ENCODE peak calls at places on chromosomes 6 and 20, in five cellular contexts. One of them, this sample, is unnamed.

GRCh38 chr20:3783068-3783489 is 1.8 kb upstream of the SPEF1 start:
- DNase-seq in activated T-cell treated with anti-CD3 and anti-CD28 coated beads for 48 hours: no peak
- DNase-seq in NCI-H1694 treated with DMSO at 0.1 percent for 48 hours: no peak
- DNase-seq in fibroblast of pulmonary artery: no peak
- DNase-seq in AG09309: no peak
- DNase-seq in this sample: no peak

GRCh38 chr20:51154708-51155690 is 132.1 kb upstream of the KCNG1 start:
- DNase-seq in activated T-cell treated with anti-CD3 and anti-CD28 coated beads for 48 hours: no peak
- DNase-seq in NCI-H1694 treated with DMSO at 0.1 percent for 48 hours: peak
- DNase-seq in fibroblast of pulmonary artery: no peak
- DNase-seq in AG09309: no peak
- DNase-seq in this sample: peak

GRCh38 chr6:157269261-157269794 is 54.0 kb downstream of the TMEM242 start:
- DNase-seq in activated T-cell treated with anti-CD3 and anti-CD28 coated beads for 48 hours: no peak
- DNase-seq in NCI-H1694 treated with DMSO at 0.1 percent for 48 hours: no peak
- DNase-seq in fibroblast of pulmonary artery: peak
- DNase-seq in AG09309: peak
- DNase-seq in this sample: no peak

GRCh38 chr6:24323632-24324337 is 34.1 kb downstream of the DCDC2 start:
- DNase-seq in activated T-cell treated with anti-CD3 and anti-CD28 coated beads for 48 hours: no peak
- DNase-seq in NCI-H1694 treated with DMSO at 0.1 percent for 48 hours: no peak
- DNase-seq in fibroblast of pulmonary artery: peak
- DNase-seq in AG09309: no peak
- DNase-seq in this sample: no peak

GRCh38 chr6:33277663-33278391 is 904 bp downstream of the B3GALT4 start:
- DNase-seq in activated T-cell treated with anti-CD3 and anti-CD28 coated beads for 48 hours: peak
- DNase-seq in NCI-H1694 treated with DMSO at 0.1 percent for 48 hours: no peak
- DNase-seq in fibroblast of pulmonary artery: no peak
- DNase-seq in AG09309: no peak
- DNase-seq in this sample: no peak

GRCh38 chr6:152267967-152268845 is 369.0 kb downstream of the SYNE1 start:
- DNase-seq in activated T-cell treated with anti-CD3 and anti-CD28 coated beads for 48 hours: no peak
- DNase-seq in NCI-H1694 treated with DMSO at 0.1 percent for 48 hours: no peak
- DNase-seq in fibroblast of pulmonary artery: peak
- DNase-seq in AG09309: no peak
- DNase-seq in this sample: no peak

GRCh38 chr6:25476126-25476525 is 175.9 kb upstream of the SCGN start:
- DNase-seq in activated T-cell treated with anti-CD3 and anti-CD28 coated beads for 48 hours: no peak
- DNase-seq in NCI-H1694 treated with DMSO at 0.1 percent for 48 hours: no peak
- DNase-seq in fibroblast of pulmonary artery: peak
- DNase-seq in AG09309: no peak
- DNase-seq in this sample: no peak

GRCh38 chr6:71419217-71419953 is 130.8 kb downstream of the OGFRL1 start:
- DNase-seq in activated T-cell treated with anti-CD3 and anti-CD28 coated beads for 48 hours: no peak
- DNase-seq in NCI-H1694 treated with DMSO at 0.1 percent for 48 hours: no peak
- DNase-seq in fibroblast of pulmonary artery: peak
- DNase-seq in AG09309: no peak
- DNase-seq in this sample: no peak

GRCh38 chr20:3471397-3472021 is 691 bp downstream of the ATRN start:
- DNase-seq in activated T-cell treated with anti-CD3 and anti-CD28 coated beads for 48 hours: no peak
- DNase-seq in NCI-H1694 treated with DMSO at 0.1 percent for 48 hours: no peak
- DNase-seq in fibroblast of pulmonary artery: no peak
- DNase-seq in AG09309: no peak
- DNase-seq in this sample: no peak

GRCh38 chr6:114327074-114327473 is 15.7 kb downstream of the HS3ST5 start:
- DNase-seq in activated T-cell treated with anti-CD3 and anti-CD28 coated beads for 48 hours: no peak
- DNase-seq in NCI-H1694 treated with DMSO at 0.1 percent for 48 hours: no peak
- DNase-seq in fibroblast of pulmonary artery: no peak
- DNase-seq in AG09309: no peak
- DNase-seq in this sample: no peak

GRCh38 chr6:73032586-73032985 is 192.7 kb downstream of the KHDC1L start:
- DNase-seq in activated T-cell treated with anti-CD3 and anti-CD28 coated beads for 48 hours: no peak
- DNase-seq in NCI-H1694 treated with DMSO at 0.1 percent for 48 hours: no peak
- DNase-seq in fibroblast of pulmonary artery: peak
- DNase-seq in AG09309: no peak
- DNase-seq in this sample: no peak

GRCh38 chr20:55538261-55538908 is 466.9 kb downstream of the CBLN4 start:
- DNase-seq in activated T-cell treated with anti-CD3 and anti-CD28 coated beads for 48 hours: no peak
- DNase-seq in NCI-H1694 treated with DMSO at 0.1 percent for 48 hours: no peak
- DNase-seq in fibroblast of pulmonary artery: no peak
- DNase-seq in AG09309: no peak
- DNase-seq in this sample: no peak

GRCh38 chr6:4668271-4669179 is 107.7 kb upstream of the CDYL start:
- DNase-seq in activated T-cell treated with anti-CD3 and anti-CD28 coated beads for 48 hours: no peak
- DNase-seq in NCI-H1694 treated with DMSO at 0.1 percent for 48 hours: no peak
- DNase-seq in fibroblast of pulmonary artery: no peak
- DNase-seq in AG09309: peak
- DNase-seq in this sample: no peak

GRCh38 chr6:26196846-26197683 is 109.8 kb downstream of the HFE start:
- DNase-seq in activated T-cell treated with anti-CD3 and anti-CD28 coated beads for 48 hours: peak
- DNase-seq in NCI-H1694 treated with DMSO at 0.1 percent for 48 hours: no peak
- DNase-seq in fibroblast of pulmonary artery: peak
- DNase-seq in AG09309: peak
- DNase-seq in this sample: peak

GRCh38 chr6:136123464-136123863 is 126.6 kb downstream of the MTFR2 start:
- DNase-seq in activated T-cell treated with anti-CD3 and anti-CD28 coated beads for 48 hours: no peak
- DNase-seq in NCI-H1694 treated with DMSO at 0.1 percent for 48 hours: no peak
- DNase-seq in fibroblast of pulmonary artery: peak
- DNase-seq in AG09309: no peak
- DNase-seq in this sample: no peak

GRCh38 chr6:30136570-30137286 is 788 bp downstream of the TRIM40 start:
- DNase-seq in activated T-cell treated with anti-CD3 and anti-CD28 coated beads for 48 hours: no peak
- DNase-seq in NCI-H1694 treated with DMSO at 0.1 percent for 48 hours: no peak
- DNase-seq in fibroblast of pulmonary artery: no peak
- DNase-seq in AG09309: no peak
- DNase-seq in this sample: no peak

GRCh38 chr20:2237059-2237458 is 58.7 kb upstream of the TGM3 start:
- DNase-seq in activated T-cell treated with anti-CD3 and anti-CD28 coated beads for 48 hours: no peak
- DNase-seq in NCI-H1694 treated with DMSO at 0.1 percent for 48 hours: no peak
- DNase-seq in fibroblast of pulmonary artery: peak
- DNase-seq in AG09309: peak
- DNase-seq in this sample: no peak

GRCh38 chr6:87396595-87397392 is 11.0 kb upstream of the CFAP206 start:
- DNase-seq in activated T-cell treated with anti-CD3 and anti-CD28 coated beads for 48 hours: no peak
- DNase-seq in NCI-H1694 treated with DMSO at 0.1 percent for 48 hours: no peak
- DNase-seq in fibroblast of pulmonary artery: no peak
- DNase-seq in AG09309: no peak
- DNase-seq in this sample: no peak

GRCh38 chr20:16273812-16274560 is 299.3 kb downstream of the KIF16B start:
- DNase-seq in activated T-cell treated with anti-CD3 and anti-CD28 coated beads for 48 hours: no peak
- DNase-seq in NCI-H1694 treated with DMSO at 0.1 percent for 48 hours: peak
- DNase-seq in fibroblast of pulmonary artery: no peak
- DNase-seq in AG09309: no peak
- DNase-seq in this sample: peak

GRCh38 chr6:40532349-40533028 is 54.7 kb downstream of the LRFN2 start:
- DNase-seq in activated T-cell treated with anti-CD3 and anti-CD28 coated beads for 48 hours: no peak
- DNase-seq in NCI-H1694 treated with DMSO at 0.1 percent for 48 hours: no peak
- DNase-seq in fibroblast of pulmonary artery: no peak
- DNase-seq in AG09309: no peak
- DNase-seq in this sample: no peak

GRCh38 chr20:63082939-63083735 is 76.4 kb upstream of the BHLHE23 start:
- DNase-seq in activated T-cell treated with anti-CD3 and anti-CD28 coated beads for 48 hours: no peak
- DNase-seq in NCI-H1694 treated with DMSO at 0.1 percent for 48 hours: no peak
- DNase-seq in fibroblast of pulmonary artery: no peak
- DNase-seq in AG09309: no peak
- DNase-seq in this sample: no peak

GRCh38 chr6:34723203-34723602 is 26.6 kb upstream of the ILRUN start:
- DNase-seq in activated T-cell treated with anti-CD3 and anti-CD28 coated beads for 48 hours: no peak
- DNase-seq in NCI-H1694 treated with DMSO at 0.1 percent for 48 hours: no peak
- DNase-seq in fibroblast of pulmonary artery: peak
- DNase-seq in AG09309: no peak
- DNase-seq in this sample: no peak

GRCh38 chr20:43389231-43389630 is 68.5 kb upstream of the SRSF6 start:
- DNase-seq in activated T-cell treated with anti-CD3 and anti-CD28 coated beads for 48 hours: no peak
- DNase-seq in NCI-H1694 treated with DMSO at 0.1 percent for 48 hours: no peak
- DNase-seq in fibroblast of pulmonary artery: peak
- DNase-seq in AG09309: no peak
- DNase-seq in this sample: no peak

GRCh38 chr20:31751126-31751525 is 12.0 kb downstream of the TPX2 start:
- DNase-seq in activated T-cell treated with anti-CD3 and anti-CD28 coated beads for 48 hours: no peak
- DNase-seq in NCI-H1694 treated with DMSO at 0.1 percent for 48 hours: no peak
- DNase-seq in fibroblast of pulmonary artery: peak
- DNase-seq in AG09309: peak
- DNase-seq in this sample: no peak

GRCh38 chr20:5612476-5613291 is 137.5 kb upstream of the SHLD1 start:
- DNase-seq in activated T-cell treated with anti-CD3 and anti-CD28 coated beads for 48 hours: no peak
- DNase-seq in NCI-H1694 treated with DMSO at 0.1 percent for 48 hours: no peak
- DNase-seq in fibroblast of pulmonary artery: peak
- DNase-seq in AG09309: peak
- DNase-seq in this sample: no peak

GRCh38 chr20:57251344-57251743 is 15.1 kb downstream of the BMP7 start:
- DNase-seq in activated T-cell treated with anti-CD3 and anti-CD28 coated beads for 48 hours: no peak
- DNase-seq in NCI-H1694 treated with DMSO at 0.1 percent for 48 hours: no peak
- DNase-seq in fibroblast of pulmonary artery: peak
- DNase-seq in AG09309: no peak
- DNase-seq in this sample: no peak

GRCh38 chr6:106163446-106163965 is 77.4 kb downstream of the PRDM1 start:
- DNase-seq in activated T-cell treated with anti-CD3 and anti-CD28 coated beads for 48 hours: peak
- DNase-seq in NCI-H1694 treated with DMSO at 0.1 percent for 48 hours: no peak
- DNase-seq in fibroblast of pulmonary artery: peak
- DNase-seq in AG09309: peak
- DNase-seq in this sample: no peak

GRCh38 chr6:93799226-93799625 is 379.9 kb upstream of the EPHA7 start:
- DNase-seq in activated T-cell treated with anti-CD3 and anti-CD28 coated beads for 48 hours: no peak
- DNase-seq in NCI-H1694 treated with DMSO at 0.1 percent for 48 hours: no peak
- DNase-seq in fibroblast of pulmonary artery: peak
- DNase-seq in AG09309: no peak
- DNase-seq in this sample: no peak

GRCh38 chr6:90989763-90990162 is 402.9 kb upstream of the MAP3K7 start:
- DNase-seq in activated T-cell treated with anti-CD3 and anti-CD28 coated beads for 48 hours: no peak
- DNase-seq in NCI-H1694 treated with DMSO at 0.1 percent for 48 hours: no peak
- DNase-seq in fibroblast of pulmonary artery: no peak
- DNase-seq in AG09309: no peak
- DNase-seq in this sample: no peak

GRCh38 chr6:104134876-104135275 is 724.8 kb downstream of the HACE1 start:
- DNase-seq in activated T-cell treated with anti-CD3 and anti-CD28 coated beads for 48 hours: no peak
- DNase-seq in NCI-H1694 treated with DMSO at 0.1 percent for 48 hours: no peak
- DNase-seq in fibroblast of pulmonary artery: peak
- DNase-seq in AG09309: no peak
- DNase-seq in this sample: no peak

GRCh38 chr6:44078795-44079671 is 48.2 kb downstream of the MRPL14 start:
- DNase-seq in activated T-cell treated with anti-CD3 and anti-CD28 coated beads for 48 hours: peak
- DNase-seq in NCI-H1694 treated with DMSO at 0.1 percent for 48 hours: no peak
- DNase-seq in fibroblast of pulmonary artery: peak
- DNase-seq in AG09309: no peak
- DNase-seq in this sample: no peak

GRCh38 chr6:149075616-149076354 is 241.7 kb upstream of the TAB2 start:
- DNase-seq in activated T-cell treated with anti-CD3 and anti-CD28 coated beads for 48 hours: no peak
- DNase-seq in NCI-H1694 treated with DMSO at 0.1 percent for 48 hours: no peak
- DNase-seq in fibroblast of pulmonary artery: peak
- DNase-seq in AG09309: no peak
- DNase-seq in this sample: no peak

GRCh38 chr6:111921108-111921507 is 47.9 kb upstream of the FYN start:
- DNase-seq in activated T-cell treated with anti-CD3 and anti-CD28 coated beads for 48 hours: no peak
- DNase-seq in NCI-H1694 treated with DMSO at 0.1 percent for 48 hours: no peak
- DNase-seq in fibroblast of pulmonary artery: no peak
- DNase-seq in AG09309: no peak
- DNase-seq in this sample: peak

GRCh38 chr20:11302436-11302835 is 615.3 kb upstream of the BTBD3 start:
- DNase-seq in activated T-cell treated with anti-CD3 and anti-CD28 coated beads for 48 hours: no peak
- DNase-seq in NCI-H1694 treated with DMSO at 0.1 percent for 48 hours: no peak
- DNase-seq in fibroblast of pulmonary artery: peak
- DNase-seq in AG09309: no peak
- DNase-seq in this sample: no peak

GRCh38 chr6:157261606-157262005 is 61.7 kb downstream of the TMEM242 start:
- DNase-seq in activated T-cell treated with anti-CD3 and anti-CD28 coated beads for 48 hours: no peak
- DNase-seq in NCI-H1694 treated with DMSO at 0.1 percent for 48 hours: no peak
- DNase-seq in fibroblast of pulmonary artery: no peak
- DNase-seq in AG09309: no peak
- DNase-seq in this sample: no peak

GRCh38 chr20:60224914-60225313 is 266.7 kb downstream of the CDH26 start:
- DNase-seq in activated T-cell treated with anti-CD3 and anti-CD28 coated beads for 48 hours: no peak
- DNase-seq in NCI-H1694 treated with DMSO at 0.1 percent for 48 hours: no peak
- DNase-seq in fibroblast of pulmonary artery: peak
- DNase-seq in AG09309: no peak
- DNase-seq in this sample: no peak

This sample was measured in NCI-H446 treated with DMSO at 0.1 percent for 48 hours.